ENCODE peak calls at places on chromosome 4, in five cellular contexts. One of them, this sample, is unnamed.
A peak's percentile ranks its signal among the peaks of the same experiment; 100 is the strongest.

GRCh38 chr4:23877758-23878229 is 12.1 kb downstream of the PPARGC1A start:
- DNase-seq in right lobe of liver: peak; percentile 84
- DNase-seq in AG09309: no peak
- DNase-seq in HFF-Myc: peak; percentile 2
- DNase-seq in left ventricle myocardium inferior: no peak
- DNase-seq in this sample: no peak

GRCh38 chr4:72031868-72032619 is at the start of gene NPFFR2:
- DNase-seq in right lobe of liver: peak; percentile 47
- DNase-seq in AG09309: no peak
- DNase-seq in HFF-Myc: no peak
- DNase-seq in left ventricle myocardium inferior: peak; percentile 15
- DNase-seq in this sample: peak; percentile 40

GRCh38 chr4:22458112-22458511 is 57.8 kb downstream of the ADGRA3 start:
- DNase-seq in right lobe of liver: no peak
- DNase-seq in AG09309: no peak
- DNase-seq in HFF-Myc: no peak
- DNase-seq in left ventricle myocardium inferior: no peak
- DNase-seq in this sample: no peak

GRCh38 chr4:86972997-86973396 is 38.2 kb downstream of the AFF1 start:
- DNase-seq in right lobe of liver: peak; percentile 81
- DNase-seq in AG09309: no peak
- DNase-seq in HFF-Myc: no peak
- DNase-seq in left ventricle myocardium inferior: no peak
- DNase-seq in this sample: no peak

GRCh38 chr4:86664959-86665358 is 70.8 kb downstream of the PTPN13 start:
- DNase-seq in right lobe of liver: no peak
- DNase-seq in AG09309: peak; percentile 55
- DNase-seq in HFF-Myc: peak; percentile 22
- DNase-seq in left ventricle myocardium inferior: no peak
- DNase-seq in this sample: no peak

GRCh38 chr4:168743576-168743975 is 246.7 kb downstream of the PALLD start:
- DNase-seq in right lobe of liver: peak; percentile 57
- DNase-seq in AG09309: no peak
- DNase-seq in HFF-Myc: no peak
- DNase-seq in left ventricle myocardium inferior: no peak
- DNase-seq in this sample: no peak

GRCh38 chr4:88616275-88616996 is 24.2 kb downstream of the HERC3 start:
- DNase-seq in right lobe of liver: peak; percentile 57
- DNase-seq in AG09309: peak; percentile 92
- DNase-seq in HFF-Myc: no peak
- DNase-seq in left ventricle myocardium inferior: no peak
- DNase-seq in this sample: no peak

GRCh38 chr4:1628892-1629703 is 55.0 kb downstream of the FAM53A start:
- DNase-seq in right lobe of liver: peak; percentile 61
- DNase-seq in AG09309: no peak
- DNase-seq in HFF-Myc: no peak
- DNase-seq in left ventricle myocardium inferior: peak; percentile 56
- DNase-seq in this sample: peak; percentile 92

GRCh38 chr4:20043992-20044391 is 207.7 kb upstream of the SLIT2 start:
- DNase-seq in right lobe of liver: no peak
- DNase-seq in AG09309: no peak
- DNase-seq in HFF-Myc: peak; percentile 12
- DNase-seq in left ventricle myocardium inferior: no peak
- DNase-seq in this sample: no peak

GRCh38 chr4:138510053-138510452 is 267.9 kb upstream of the SLC7A11 start:
- DNase-seq in right lobe of liver: no peak
- DNase-seq in AG09309: no peak
- DNase-seq in HFF-Myc: no peak
- DNase-seq in left ventricle myocardium inferior: no peak
- DNase-seq in this sample: no peak

GRCh38 chr4:6962211-6963041 is 52.8 kb downstream of the TBC1D14 start:
- DNase-seq in right lobe of liver: peak; percentile 42
- DNase-seq in AG09309: no peak
- DNase-seq in HFF-Myc: no peak
- DNase-seq in left ventricle myocardium inferior: no peak
- DNase-seq in this sample: no peak

GRCh38 chr4:41362647-41363383 is 106.1 kb downstream of the UCHL1 start:
- DNase-seq in right lobe of liver: no peak
- DNase-seq in AG09309: no peak
- DNase-seq in HFF-Myc: no peak
- DNase-seq in left ventricle myocardium inferior: no peak
- DNase-seq in this sample: no peak

GRCh38 chr4:86223472-86223871 is 136.4 kb downstream of the MAPK10 start:
- DNase-seq in right lobe of liver: no peak
- DNase-seq in AG09309: peak; percentile 17
- DNase-seq in HFF-Myc: peak; percentile 11
- DNase-seq in left ventricle myocardium inferior: no peak
- DNase-seq in this sample: no peak

GRCh38 chr4:184536881-184537248 is 62.5 kb upstream of the IRF2 start:
- DNase-seq in right lobe of liver: no peak
- DNase-seq in AG09309: no peak
- DNase-seq in HFF-Myc: no peak
- DNase-seq in left ventricle myocardium inferior: no peak
- DNase-seq in this sample: no peak

GRCh38 chr4:163732473-163732872 is 238.0 kb downstream of the TMA16 start:
- DNase-seq in right lobe of liver: no peak
- DNase-seq in AG09309: no peak
- DNase-seq in HFF-Myc: no peak
- DNase-seq in left ventricle myocardium inferior: no peak
- DNase-seq in this sample: no peak

GRCh38 chr4:123750044-123750443 is 353.4 kb downstream of the SPRY1 start:
- DNase-seq in right lobe of liver: no peak
- DNase-seq in AG09309: no peak
- DNase-seq in HFF-Myc: peak; percentile 22
- DNase-seq in left ventricle myocardium inferior: peak; percentile 15
- DNase-seq in this sample: no peak

GRCh38 chr4:38237139-38237538 is 276.9 kb downstream of the PTTG2 start:
- DNase-seq in right lobe of liver: no peak
- DNase-seq in AG09309: peak; percentile 61
- DNase-seq in HFF-Myc: peak; percentile 32
- DNase-seq in left ventricle myocardium inferior: no peak
- DNase-seq in this sample: no peak

GRCh38 chr4:39320381-39321115 is 45.6 kb downstream of the RFC1 start:
- DNase-seq in right lobe of liver: no peak
- DNase-seq in AG09309: no peak
- DNase-seq in HFF-Myc: no peak
- DNase-seq in left ventricle myocardium inferior: no peak
- DNase-seq in this sample: no peak

GRCh38 chr4:152598454-152598853 is 62.6 kb upstream of the FBXW7 start:
- DNase-seq in right lobe of liver: no peak
- DNase-seq in AG09309: no peak
- DNase-seq in HFF-Myc: no peak
- DNase-seq in left ventricle myocardium inferior: no peak
- DNase-seq in this sample: no peak

GRCh38 chr4:152348670-152349069 is 187.2 kb downstream of the FBXW7 start:
- DNase-seq in right lobe of liver: no peak
- DNase-seq in AG09309: no peak
- DNase-seq in HFF-Myc: no peak
- DNase-seq in left ventricle myocardium inferior: no peak
- DNase-seq in this sample: no peak

GRCh38 chr4:1777822-1778641 is 15.1 kb upstream of the FGFR3 start:
- DNase-seq in right lobe of liver: no peak
- DNase-seq in AG09309: no peak
- DNase-seq in HFF-Myc: no peak
- DNase-seq in left ventricle myocardium inferior: no peak
- DNase-seq in this sample: peak; percentile 51

GRCh38 chr4:110671679-110672078 is 48.8 kb upstream of the PITX2 start:
- DNase-seq in right lobe of liver: no peak
- DNase-seq in AG09309: no peak
- DNase-seq in HFF-Myc: no peak
- DNase-seq in left ventricle myocardium inferior: no peak
- DNase-seq in this sample: no peak

GRCh38 chr4:11424000-11424399 is 4.7 kb downstream of the HS3ST1 start:
- DNase-seq in right lobe of liver: no peak
- DNase-seq in AG09309: no peak
- DNase-seq in HFF-Myc: peak; percentile 1
- DNase-seq in left ventricle myocardium inferior: no peak
- DNase-seq in this sample: no peak

GRCh38 chr4:173074501-173074946 is 94.1 kb upstream of the GALNT7 start:
- DNase-seq in right lobe of liver: no peak
- DNase-seq in AG09309: peak; percentile 65
- DNase-seq in HFF-Myc: peak; percentile 68
- DNase-seq in left ventricle myocardium inferior: no peak
- DNase-seq in this sample: no peak

GRCh38 chr4:72843466-72843865 is 226.1 kb downstream of the COX18 start:
- DNase-seq in right lobe of liver: no peak
- DNase-seq in AG09309: peak; percentile 46
- DNase-seq in HFF-Myc: no peak
- DNase-seq in left ventricle myocardium inferior: no peak
- DNase-seq in this sample: no peak

GRCh38 chr4:168264903-168265302 is 53.6 kb downstream of the DDX60 start:
- DNase-seq in right lobe of liver: no peak
- DNase-seq in AG09309: no peak
- DNase-seq in HFF-Myc: no peak
- DNase-seq in left ventricle myocardium inferior: no peak
- DNase-seq in this sample: no peak

GRCh38 chr4:8616831-8617230 is 24.3 kb downstream of the CPZ start:
- DNase-seq in right lobe of liver: no peak
- DNase-seq in AG09309: no peak
- DNase-seq in HFF-Myc: no peak
- DNase-seq in left ventricle myocardium inferior: no peak
- DNase-seq in this sample: no peak

DNA sequence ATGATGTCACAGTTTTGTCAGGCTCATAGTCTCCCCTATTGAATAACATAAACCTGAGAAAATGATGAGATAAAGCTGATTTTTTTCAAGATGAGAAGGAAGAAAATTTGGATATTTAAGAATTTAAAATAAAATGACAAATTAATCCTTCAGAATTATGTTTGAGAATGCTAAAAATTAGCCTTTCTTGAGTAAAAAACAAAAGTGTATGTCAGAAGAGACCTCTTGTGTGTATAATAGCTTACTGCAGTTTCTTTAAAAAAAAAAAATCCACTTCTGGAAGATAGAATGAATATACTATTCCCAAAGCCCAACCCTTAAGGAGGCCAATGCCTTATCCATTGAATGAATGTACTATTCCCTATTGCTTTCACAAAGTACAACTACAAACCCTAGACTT is 281.7 kb downstream of the RAPGEF2 start:
- DNase-seq in right lobe of liver: no peak
- DNase-seq in AG09309: no peak
- DNase-seq in HFF-Myc: no peak
- DNase-seq in left ventricle myocardium inferior: no peak
- DNase-seq in this sample: no peak
- TF ChIP-seq CTCF in right lobe of liver: no peak
- TF ChIP-seq CTCF in AG09309: peak; percentile 33
- TF ChIP-seq CTCF in HFF-Myc: no peak
- TF ChIP-seq CTCF in left ventricle myocardium inferior: peak; percentile 32
- TF ChIP-seq CTCF in this sample: no peak

GRCh38 chr4:336893-337142 is 796 bp upstream of the ZNF141 start:
- DNase-seq in right lobe of liver: peak; percentile 61
- DNase-seq in AG09309: no peak
- DNase-seq in HFF-Myc: no peak
- DNase-seq in left ventricle myocardium inferior: no peak
- DNase-seq in this sample: no peak

GRCh38 chr4:337143-337931 is at the start of gene ZNF141:
- DNase-seq in right lobe of liver: peak; percentile 97
- DNase-seq in AG09309: peak; percentile 95
- DNase-seq in HFF-Myc: peak; percentile 85
- DNase-seq in left ventricle myocardium inferior: peak; percentile 96
- DNase-seq in this sample: peak; percentile 92

GRCh38 chr4:337932-338758 is 531 bp downstream of the ZNF141 start:
- DNase-seq in right lobe of liver: no peak
- DNase-seq in AG09309: no peak
- DNase-seq in HFF-Myc: no peak
- DNase-seq in left ventricle myocardium inferior: no peak
- DNase-seq in this sample: peak; percentile 58

GRCh38 chr4:338759-339097 is 1.1 kb downstream of the ZNF141 start:
- DNase-seq in right lobe of liver: no peak
- DNase-seq in AG09309: no peak
- DNase-seq in HFF-Myc: no peak
- DNase-seq in left ventricle myocardium inferior: no peak
- DNase-seq in this sample: peak; percentile 21

GRCh38 chr4:340011-340410 is 2.4 kb downstream of the ZNF141 start:
- DNase-seq in right lobe of liver: no peak
- DNase-seq in AG09309: no peak
- DNase-seq in HFF-Myc: no peak
- DNase-seq in left ventricle myocardium inferior: no peak
- DNase-seq in this sample: no peak
- TF ChIP-seq CTCF in right lobe of liver: no peak
- TF ChIP-seq CTCF in AG09309: no peak
- TF ChIP-seq CTCF in HFF-Myc: no peak
- TF ChIP-seq CTCF in left ventricle myocardium inferior: peak; percentile 28
- TF ChIP-seq CTCF in this sample: peak; percentile 74

DNA sequence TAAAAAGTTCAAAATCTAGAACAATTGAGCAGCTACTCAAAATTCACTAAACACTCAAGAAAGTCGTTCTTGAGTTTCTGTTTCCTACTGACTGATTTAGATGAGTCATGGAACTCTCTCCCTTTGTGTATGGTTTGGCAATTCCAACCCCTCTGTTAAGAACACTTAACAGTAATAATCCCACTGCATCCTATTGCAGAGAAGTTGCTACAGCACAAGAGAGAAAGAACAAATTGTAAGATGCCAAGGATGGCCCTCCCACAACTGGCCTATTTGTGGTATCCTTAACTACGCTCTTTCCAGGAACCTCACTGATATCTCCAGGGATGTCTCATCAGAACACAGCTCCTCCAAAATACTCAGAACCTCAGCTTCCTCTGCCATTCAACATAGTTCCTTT is 701.8 kb upstream of the TENM3 start:
- DNase-seq in right lobe of liver: no peak
- DNase-seq in AG09309: peak; percentile 45
- DNase-seq in HFF-Myc: no peak
- DNase-seq in left ventricle myocardium inferior: no peak
- DNase-seq in this sample: no peak
- TF ChIP-seq CTCF in right lobe of liver: no peak
- TF ChIP-seq CTCF in AG09309: no peak
- TF ChIP-seq CTCF in HFF-Myc: no peak
- TF ChIP-seq CTCF in left ventricle myocardium inferior: no peak
- TF ChIP-seq CTCF in this sample: no peak

GRCh38 chr4:4852591-4853362 is 6.7 kb upstream of the MSX1 start:
- DNase-seq in right lobe of liver: no peak
- DNase-seq in AG09309: peak; percentile 46
- DNase-seq in HFF-Myc: no peak
- DNase-seq in left ventricle myocardium inferior: no peak
- DNase-seq in this sample: peak; percentile 75
- TF ChIP-seq CTCF in right lobe of liver: no peak
- TF ChIP-seq CTCF in AG09309: peak; percentile 62
- TF ChIP-seq CTCF in HFF-Myc: no peak
- TF ChIP-seq CTCF in left ventricle myocardium inferior: no peak
- TF ChIP-seq CTCF in this sample: peak; percentile 62

GRCh38 chr4:118224239-118224829 is 128.5 kb downstream of the PRSS12 start:
- DNase-seq in right lobe of liver: no peak
- DNase-seq in AG09309: peak; percentile 29
- DNase-seq in HFF-Myc: peak; percentile 65
- DNase-seq in left ventricle myocardium inferior: no peak
- DNase-seq in this sample: no peak
- TF ChIP-seq CTCF in right lobe of liver: peak; percentile 62
- TF ChIP-seq CTCF in AG09309: peak; percentile 59
- TF ChIP-seq CTCF in HFF-Myc: peak; percentile 44
- TF ChIP-seq CTCF in left ventricle myocardium inferior: peak; percentile 68
- TF ChIP-seq CTCF in this sample: peak; percentile 82